ENCODE peak calls at places on chromosome 1, in six cellular contexts. L is transverse colon, X is HEK293T, J is NCI-H774, T is choroid plexus epithelial cell, Q is pons. M is an unnamed sample.

GRCh38 chr1:76576876-76577817 is 290.1 kb upstream of the ST6GALNAC5 start:
- DNase-seq in X (no peak), T (no peak), J (peak), L (no peak), Q (no peak), M (no peak)

GRCh38 chr1:94384485-94385353 is 33.5 kb upstream of the ABCD3 start:
- DNase-seq in T (no peak), J (no peak), L (peak), Q (no peak), X (no peak), M (peak)

GRCh38 chr1:100463809-100464424 is 74.0 kb upstream of the GPR88 start:
- DNase-seq in J (peak), Q (peak), L (no peak), T (peak), X (peak), M (peak)

GRCh38 chr1:157156058-157156541 is 17.9 kb upstream of the ETV3 start:
- DNase-seq in X (peak), J (peak), Q (peak), L (peak), T (peak), M (peak)

GRCh38 chr1:82560566-82560965 is 759.8 kb downstream of the ADGRL2 start:
- DNase-seq in T (no peak), X (no peak), L (no peak), Q (no peak), J (no peak), M (no peak)

GRCh38 chr1:241610056-241610815 is 29.9 kb downstream of the CHML start:
- DNase-seq in J (peak), T (peak), Q (no peak), X (no peak), L (peak), M (peak)

GRCh38 chr1:187051618-187052232 is 223.0 kb downstream of the PLA2G4A start:
- DNase-seq in Q (peak), T (peak), X (peak), L (no peak), J (peak), M (peak)

GRCh38 chr1:240575976-240576666 is 35.8 kb downstream of the GREM2 start:
- DNase-seq in Q (peak), X (no peak), T (peak), L (no peak), J (no peak), M (no peak)